ENCODE peak calls at places on chromosomes 11 and 22, in four cellular contexts. O is cardiac fibroblast; Y is choroid plexus epithelial cell; K is naive thymus-derived CD4-positive, alpha-beta T cell. T is an unnamed sample.

GRCh38 chr11:120172054-120172881 is 34.4 kb upstream of the TRIM29 start:
- DNase-seq in O (peak), K (peak), Y (peak), T (peak)

GRCh38 chr11:118379497-118379896 is 20.1 kb downstream of the UBE4A start:
- DNase-seq in Y (no peak), O (no peak), K (no peak), T (no peak)

GRCh38 chr11:78347956-78348355 is 69.7 kb downstream of the GAB2 start:
- DNase-seq in Y (no peak), K (no peak), O (no peak), T (no peak)

GRCh38 chr22:28541137-28541536 is 138.5 kb downstream of the TTC28 start:
- DNase-seq in K (no peak), O (no peak), Y (no peak), T (no peak)

GRCh38 chr22:27825174-27825573 is 23.6 kb upstream of the MN1 start:
- DNase-seq in O (no peak), Y (no peak), K (no peak), T (no peak)

GRCh38 chr11:119785131-119785530 is 56.1 kb upstream of the NECTIN1 start:
- DNase-seq in O (no peak), K (no peak), Y (no peak), T (no peak)

GRCh38 chr11:5932671-5933070 is 9.4 kb upstream of the OR56A3 start:
- DNase-seq in K (no peak), Y (no peak), O (no peak), T (no peak)

GRCh38 chr11:121456816-121457431 is 4.2 kb upstream of the SORL1-AS1 start:
- DNase-seq in O (no peak), K (no peak), Y (no peak), T (no peak)

GRCh38 chr11:115304774-115305472 is 199.3 kb downstream of the CADM1 start:
- DNase-seq in Y (no peak), O (no peak), K (no peak), T (no peak)

GRCh38 chr11:10409207-10409661 is 45.8 kb upstream of the AMPD3 start:
- DNase-seq in O (peak), K (no peak), Y (no peak), T (no peak)

GRCh38 chr11:44310456-44311272 is 725 bp upstream of the ALX4 start:
- DNase-seq in O (no peak), Y (no peak), K (no peak), T (no peak)

GRCh38 chr11:75259711-75260110 is 19.1 kb downstream of the TPBGL start:
- DNase-seq in Y (no peak), O (no peak), K (no peak), T (no peak)

GRCh38 chr11:35274909-35275807 is 136.2 kb downstream of the CD44 start:
- DNase-seq in O (peak), K (no peak), Y (no peak), T (no peak)

GRCh38 chr11:75697906-75698563 is 19.6 kb upstream of the MOGAT2 start:
- DNase-seq in Y (no peak), O (no peak), K (no peak), T (no peak)

GRCh38 chr22:27853404-27853803 is 51.8 kb upstream of the MN1 start:
- DNase-seq in K (no peak), Y (peak), O (peak), T (no peak)

GRCh38 chr22:24580276-24580675 is 12.6 kb downstream of the LRRC75B start:
- DNase-seq in O (peak), K (no peak), Y (peak), T (no peak)

GRCh38 chr11:3901249-3902025 is 46.0 kb downstream of the STIM1 start:
- DNase-seq in O (no peak), Y (no peak), K (no peak), T (no peak)

GRCh38 chr11:3892156-3892555 is 36.7 kb downstream of the STIM1 start:
- DNase-seq in O (no peak), Y (no peak), K (no peak), T (no peak)

GRCh38 chr11:3894128-3894731 is 38.8 kb downstream of the STIM1 start:
- DNase-seq in K (no peak), O (peak), Y (peak), T (no peak)

GRCh38 chr11:3893311-3893710 is 37.8 kb downstream of the STIM1 start:
- DNase-seq in O (no peak), K (no peak), Y (no peak), T (no peak)

GRCh38 chr11:3896644-3897043 is 41.2 kb downstream of the STIM1 start:
- DNase-seq in O (no peak), K (no peak), Y (no peak), T (no peak)
- H3K4me3 ChIP-seq in O (no peak), K (no peak), Y (no peak), T (no peak)

DNA sequence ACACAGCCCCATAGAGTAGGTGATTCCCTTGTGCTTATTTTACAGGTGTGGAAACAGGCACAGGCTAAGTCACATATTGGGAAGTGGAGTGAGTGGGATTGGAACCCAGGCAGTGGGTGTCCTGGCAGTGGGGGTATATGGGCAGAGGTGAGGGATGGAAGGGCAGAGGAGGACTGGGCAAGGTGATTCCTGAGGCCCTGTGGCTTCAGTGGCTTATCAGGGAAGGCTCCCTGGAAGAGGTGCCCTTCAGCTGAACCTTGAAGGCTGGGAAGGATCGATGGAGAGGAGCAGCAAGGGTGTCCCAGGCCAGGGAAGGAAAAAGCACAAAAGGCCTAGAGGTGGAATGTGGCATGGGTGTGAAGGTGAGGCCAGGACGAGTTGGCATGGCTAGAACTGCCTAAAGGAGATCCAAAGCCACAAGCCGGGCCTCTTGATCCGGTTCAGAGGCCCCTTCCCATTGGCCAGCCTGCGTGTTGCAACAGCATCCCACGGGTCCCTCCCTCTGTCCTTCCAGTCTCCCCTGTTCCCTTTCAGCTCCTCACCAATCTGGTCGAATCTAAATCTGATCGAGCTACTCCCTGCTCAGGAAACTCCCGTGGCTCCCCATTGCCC is 41.7 kb downstream of the MCM5 start:
- DNase-seq in K (no peak), Y (no peak), O (no peak), T (no peak)
- H3K4me3 ChIP-seq in K (no peak), Y (no peak), O (no peak), T (no peak)

DNA sequence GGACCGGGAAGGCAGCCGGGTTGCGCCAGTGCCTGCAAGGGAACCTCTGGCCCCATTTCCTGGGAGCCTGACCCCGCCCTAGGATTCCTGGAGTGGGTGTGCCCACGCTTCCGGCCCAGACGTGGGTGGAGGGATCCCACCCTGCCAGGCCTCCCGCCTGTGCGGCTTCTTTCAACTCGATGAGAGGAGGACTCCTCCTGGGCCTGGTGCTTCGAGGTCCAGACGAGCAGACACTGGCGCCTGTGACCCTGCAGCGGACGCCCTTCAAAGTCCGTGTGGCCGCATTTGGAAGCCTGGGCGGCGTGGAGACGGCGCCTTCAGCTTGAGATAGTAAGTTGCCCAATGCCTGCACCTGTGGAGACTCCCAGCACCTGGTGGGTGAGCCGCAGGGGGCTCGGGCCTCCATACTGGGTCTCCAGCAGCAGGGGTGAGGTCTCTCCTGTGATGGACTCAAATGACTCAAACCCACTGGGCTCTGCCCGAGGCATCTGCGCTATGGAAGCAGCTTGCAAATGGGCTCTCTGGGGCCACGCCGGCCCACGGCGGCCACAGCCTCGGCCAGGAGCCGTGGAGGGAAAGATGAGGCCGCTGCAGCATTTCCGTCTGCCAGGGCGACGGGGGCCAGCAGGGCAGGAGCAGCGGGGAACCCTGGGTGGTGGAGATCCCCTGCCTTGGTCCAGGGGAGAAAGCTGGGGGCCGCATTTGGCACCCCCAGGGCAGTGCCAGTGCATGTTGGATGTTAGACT is 64.3 kb upstream of the PPARA start:
- DNase-seq in Y (no peak), K (no peak), O (peak), T (no peak)
- H3K4me3 ChIP-seq in Y (no peak), K (no peak), O (peak), T (no peak)

DNA sequence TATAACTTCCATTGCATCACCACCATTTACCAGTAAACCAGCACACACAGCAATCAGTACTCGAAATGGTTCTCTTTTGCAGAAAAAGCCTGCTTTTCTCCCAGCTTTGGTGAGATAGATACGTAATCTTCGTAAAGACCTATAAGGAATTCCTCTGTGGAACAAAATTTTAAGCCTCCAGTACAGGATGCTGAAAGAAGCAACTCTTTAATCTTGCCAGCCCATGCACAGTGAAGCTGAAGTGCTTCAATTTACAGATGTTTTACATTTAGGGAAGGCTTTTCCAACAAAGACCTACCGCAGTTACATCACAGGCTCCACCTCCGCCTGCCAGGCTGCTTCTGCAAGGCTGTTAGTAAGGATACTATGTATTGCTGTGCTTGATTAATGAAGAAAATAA is 1.9 kb downstream of the ELMOD1 start:
- DNase-seq in K (no peak), O (no peak), Y (no peak), T (no peak)
- H3K4me3 ChIP-seq in K (no peak), O (no peak), Y (no peak), T (no peak)

GRCh38 chr22:35766654-35767580 is 49.2 kb downstream of the APOL5 start:
- DNase-seq in O (peak), K (no peak), Y (no peak), T (no peak)
- H3K4me3 ChIP-seq in O (no peak), K (no peak), Y (no peak), T (no peak)

GRCh38 chr11:65404638-65405339 is 17.8 kb upstream of the NEAT1 start:
- DNase-seq in Y (no peak), K (no peak), O (no peak), T (no peak)

GRCh38 chr11:65401803-65402248 is 15.4 kb downstream of the FRMD8 start:
- DNase-seq in K (no peak), Y (no peak), O (no peak), T (no peak)

GRCh38 chr11:65403607-65404121 is 17.2 kb downstream of the FRMD8 start:
- DNase-seq in K (no peak), O (no peak), Y (no peak), T (no peak)

GRCh38 chr11:65402790-65403189 is 16.4 kb downstream of the FRMD8 start:
- DNase-seq in Y (no peak), K (no peak), O (no peak), T (no peak)

GRCh38 chr11:65404210-65404609 is 17.8 kb downstream of the FRMD8 start:
- DNase-seq in Y (no peak), O (no peak), K (no peak), T (no peak)
- H3K4me3 ChIP-seq in Y (no peak), O (no peak), K (no peak), T (no peak)

GRCh38 chr11:107719062-107719461 is 7.2 kb upstream of the SLN start:
- DNase-seq in Y (no peak), O (no peak), K (no peak), T (no peak)
- H3K4me3 ChIP-seq in Y (no peak), O (no peak), K (no peak), T (no peak)

T was measured in CD4-positive, alpha-beta memory T cell.